ENCODE peak calls at places on chromosomes 3 and 15, in seven cellular contexts. W, R, U, H, O, K and C are unnamed samples.

GRCh38 chr15:67119238-67119846 is 53.9 kb downstream of the SMAD3 start:
- DNase-seq in O (no peak), R (no peak), H (no peak), U (no peak), W (no peak), K (no peak), C (peak; percentile 16)

GRCh38 chr3:107838196-107838595 is 252.6 kb downstream of the CD47 start:
- DNase-seq in O (no peak), R (no peak), H (peak; percentile 13), U (no peak), K (no peak), W (no peak), C (no peak)

GRCh38 chr15:20645956-20646355 is 104.4 kb upstream of the GOLGA6L6 start:
- DNase-seq in U (no peak), O (no peak), K (peak; percentile 15), H (peak; percentile 52), R (peak; percentile 73), W (peak; percentile 25), C (peak; percentile 45)

GRCh38 chr3:34919025-34919424 is 720.3 kb upstream of the ARPP21 start:
- DNase-seq in O (no peak), K (no peak), U (no peak), W (no peak), R (no peak), H (no peak), C (no peak)

GRCh38 chr15:35624881-35625280 is 78.9 kb upstream of the DPH6 start:
- DNase-seq in U (no peak), W (no peak), R (no peak), H (peak; percentile 31), O (peak; percentile 61), K (peak; percentile 68), C (peak; percentile 88)

GRCh38 chr3:180870008-180870733 is 42.3 kb upstream of the FXR1 start:
- DNase-seq in K (peak; percentile 29), H (peak; percentile 59), R (no peak), W (peak; percentile 25), U (peak; percentile 40), O (peak; percentile 56), C (peak; percentile 52)

GRCh38 chr3:126526668-126527005 is 2.7 kb downstream of the CHST13 start:
- DNase-seq in R (no peak), O (peak; percentile 41), H (peak; percentile 66), K (no peak), U (no peak), W (no peak), C (no peak)

GRCh38 chr3:39639344-39640236 is 169.8 kb upstream of the MYRIP start:
- DNase-seq in K (no peak), W (no peak), R (no peak), U (no peak), H (peak; percentile 90), O (no peak), C (peak; percentile 31)

GRCh38 chr3:112086857-112087524 is 802 bp downstream of the C3orf52 start:
- DNase-seq in K (no peak), O (no peak), W (no peak), U (no peak), H (peak; percentile 94), R (no peak), C (no peak)

GRCh38 chr3:153897025-153897723 is 224.0 kb upstream of the ARHGEF26 start:
- DNase-seq in O (no peak), K (no peak), R (no peak), H (no peak), W (no peak), U (no peak), C (no peak)

GRCh38 chr15:81957698-81958097 is 88.1 kb downstream of the MEX3B start:
- DNase-seq in U (no peak), H (no peak), W (no peak), K (no peak), O (no peak), R (no peak), C (no peak)

DNA sequence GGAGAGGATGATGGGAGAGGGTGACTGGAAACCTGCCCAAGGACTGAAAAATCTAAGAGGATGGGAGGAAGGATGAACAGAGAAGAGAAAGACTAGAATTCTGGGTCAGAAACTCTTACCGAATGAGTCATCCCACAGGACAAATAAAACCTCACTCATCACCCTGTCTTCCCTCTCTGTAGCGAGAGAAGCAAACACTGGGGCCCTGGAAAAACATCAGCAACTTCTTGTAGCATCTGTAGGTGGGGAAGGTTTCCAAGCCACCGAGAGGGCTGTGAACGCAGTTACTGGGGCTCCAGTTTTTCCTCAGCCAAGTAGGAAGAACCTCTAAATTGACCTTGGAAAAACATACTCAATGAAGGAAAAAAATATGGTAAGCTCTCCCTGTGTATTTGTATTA is 193.0 kb upstream of the TPRG1 start:
- DNase-seq in R (no peak), H (no peak), W (no peak), O (no peak), U (no peak), K (peak; percentile 21), C (no peak)
- TF ChIP-seq CTCF in R (no peak), H (no peak), W (no peak), O (no peak), U (no peak), K (no peak), C (no peak)

GRCh38 chr3:195911946-195912270 is 3.6 kb upstream of the TNK2 start:
- DNase-seq in W (no peak), O (peak; percentile 27), U (no peak), H (peak; percentile 90), K (no peak), R (no peak), C (peak; percentile 55)

GRCh38 chr3:195911041-195911945 is 2.9 kb upstream of the TNK2 start:
- DNase-seq in H (peak; percentile 79), K (no peak), U (no peak), R (no peak), O (peak; percentile 37), W (no peak), C (no peak)

GRCh38 chr3:195909294-195909644 is 918 bp upstream of the TNK2 start:
- DNase-seq in W (no peak), H (peak; percentile 96), O (no peak), K (no peak), U (no peak), R (no peak), C (no peak)

GRCh38 chr3:195909645-195910498 is 1.5 kb upstream of the TNK2 start:
- DNase-seq in K (peak; percentile 82), W (peak; percentile 87), O (peak; percentile 91), H (peak; percentile 99), R (peak; percentile 89), U (peak; percentile 89), C (peak; percentile 83)

DNA sequence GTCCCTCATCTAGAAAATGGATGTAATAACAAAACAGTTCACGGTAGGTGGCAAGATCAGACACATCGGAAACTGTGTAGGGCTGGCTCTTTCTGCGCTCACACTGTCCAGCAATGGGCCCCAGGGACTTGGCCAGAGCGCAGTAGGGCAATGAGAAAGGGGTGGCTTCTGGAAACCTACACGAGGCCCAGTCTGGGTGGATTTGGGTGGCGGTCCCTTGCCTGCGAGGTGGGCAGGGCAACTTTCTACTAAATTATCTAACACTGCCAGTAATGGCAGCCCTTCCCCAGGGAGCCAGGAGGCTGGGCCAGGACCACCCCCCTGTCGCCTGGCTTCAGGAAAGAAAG is 2.1 kb upstream of the TNK2 start:
- DNase-seq in R (no peak), W (no peak), U (no peak), K (no peak), H (peak; percentile 44), O (peak; percentile 42), C (no peak)
- H3K4me3 ChIP-seq in R (peak overlapping the region; percentile 55), W (peak overlapping the region; percentile 78), U (peak overlapping the region; percentile 62), K (no peak overlapping the region), H (no peak overlapping the region), O (no peak overlapping the region), C (no peak overlapping the region)

GRCh38 chr3:56911363-56911762 is 109.6 kb upstream of the ARHGEF3 start:
- DNase-seq in O (no peak), K (no peak), R (no peak), W (no peak), U (peak; percentile 27), H (no peak), C (no peak)
- H3K27ac ChIP-seq in O (no peak overlapping the region), K (no peak overlapping the region), R (no peak overlapping the region), W (peak overlapping the region; percentile 48), U (peak overlapping the region; percentile 33), H (no peak overlapping the region), C (no peak overlapping the region)

DNA sequence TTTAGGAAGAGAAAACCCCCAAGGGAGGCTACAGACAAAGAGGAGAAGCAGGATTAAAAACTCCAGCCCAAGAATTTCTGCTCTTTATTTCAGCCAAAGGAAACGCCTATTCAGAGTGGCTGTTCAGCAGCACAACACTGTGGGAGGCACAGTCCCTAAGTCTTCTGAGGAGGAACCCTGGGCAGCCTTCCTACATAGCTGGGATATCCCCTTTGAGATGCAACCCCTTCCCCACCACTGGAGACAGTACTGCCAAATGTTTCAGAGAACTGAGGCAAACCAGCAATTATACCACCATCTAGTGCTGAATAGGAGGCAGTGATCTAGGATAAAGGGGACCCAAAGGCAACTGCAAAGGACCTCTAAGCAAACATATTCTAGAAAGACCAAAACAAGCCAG is 168.1 kb downstream of the VPS13C start:
- DNase-seq in R (no peak), U (no peak), K (no peak), H (peak; percentile 22), W (no peak), O (no peak), C (no peak)
- TF ChIP-seq CTCF in R (no peak), U (no peak), K (no peak), H (no peak), W (no peak), O (no peak), C (no peak)

GRCh38 chr3:4986611-4987373 is 7.6 kb downstream of the BHLHE40 start:
- DNase-seq in U (peak; percentile 97), R (peak; percentile 69), K (peak; percentile 99), W (peak; percentile 97), O (peak; percentile 98), H (peak; percentile 93), C (peak; percentile 99)
- H3K4me3 ChIP-seq in U (peak overlapping the region; percentile 43), R (peak overlapping the region; percentile 53), K (peak overlapping the region; percentile 21), W (peak overlapping the region; percentile 98), O (peak overlapping the region; percentile 9), H (peak overlapping the region; percentile 68), C (peak overlapping the region; percentile 44)

GRCh38 chr15:90840954-90841353 is 27.4 kb upstream of the FURIN start:
- DNase-seq in R (no peak), K (peak; percentile 31), W (no peak), U (no peak), O (no peak), H (peak; percentile 52), C (no peak)
- H3K27ac ChIP-seq in R (no peak overlapping the region), K (peak overlapping the region; percentile 84), W (no peak overlapping the region), U (no peak overlapping the region), O (no peak overlapping the region), H (no peak overlapping the region), C (no peak overlapping the region)

DNA sequence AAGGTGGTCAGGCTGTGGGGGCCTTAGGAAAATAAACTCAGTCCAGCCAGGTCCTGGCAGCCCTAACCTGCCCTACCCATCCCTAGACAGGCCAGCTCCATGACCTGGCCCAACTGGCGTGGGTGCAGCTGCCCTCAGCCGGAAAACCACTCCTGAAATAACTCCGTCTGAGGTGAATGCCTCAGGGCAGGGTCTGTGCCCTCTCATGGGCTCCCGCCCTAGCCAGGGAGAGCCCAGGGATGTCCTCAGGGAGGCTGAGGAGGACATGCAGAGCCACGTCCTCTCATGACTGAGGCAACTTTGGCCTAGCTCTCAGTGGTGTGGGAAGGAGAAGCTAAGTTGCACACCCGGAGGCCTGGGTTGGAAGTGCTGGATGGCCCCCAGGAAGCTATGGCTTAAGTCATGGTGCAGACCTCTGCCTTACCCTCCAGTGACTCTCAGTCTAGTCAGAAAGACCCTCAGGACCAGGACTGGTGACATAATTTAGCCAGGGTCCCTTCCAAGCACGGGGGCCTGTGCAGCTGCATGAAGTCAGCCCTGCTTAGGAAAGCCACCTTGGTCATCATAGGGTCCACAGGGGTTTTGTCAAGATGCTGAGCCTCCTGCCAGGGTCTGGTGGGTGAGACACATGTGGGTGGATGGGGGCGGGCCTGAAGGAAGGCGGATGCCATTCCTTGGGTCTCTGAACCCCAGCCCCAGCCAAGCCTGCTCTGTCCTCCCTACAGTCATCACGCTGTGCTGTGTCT is 7.4 kb downstream of the TMIE start:
- DNase-seq in U (no peak), K (no peak), O (peak; percentile 31), H (peak; percentile 90), R (no peak), W (peak; percentile 13), C (no peak)
- TF ChIP-seq CTCF in U (no peak), K (no peak), O (no peak), H (peak; percentile 9), R (no peak), W (no peak), C (no peak)